ENCODE peak calls at places on chromosomes 4 and X, in five cellular contexts. C, W, S, J and V are unnamed samples.

GRCh38 chrX:106177106-106177981 is 9.2 kb downstream of the PWWP3B start:
- DNase-seq in C (peak), W (peak), S (no peak), J (no peak), V (peak)

GRCh38 chr4:109319156-109319555 is 16.7 kb upstream of the COL25A1 start:
- DNase-seq in C (no peak), W (no peak), S (no peak), J (no peak), V (no peak)

GRCh38 chr4:139416073-139416673 is 37.7 kb upstream of the RAB33B start:
- DNase-seq in C (no peak), W (peak), S (peak), J (no peak), V (peak)

GRCh38 chrX:38109042-38109904 is 102.9 kb downstream of the SYTL5 start:
- DNase-seq in C (no peak), W (no peak), S (no peak), J (no peak), V (no peak)

GRCh38 chrX:9501362-9501761 is 36.5 kb downstream of the TBL1X start:
- DNase-seq in C (no peak), W (peak), S (no peak), J (no peak), V (no peak)

GRCh38 chr4:73593631-73594241 is 26.5 kb downstream of the RASSF6 start:
- DNase-seq in C (no peak), W (no peak), S (peak), J (no peak), V (peak)

GRCh38 chr4:15947684-15948083 is 9.1 kb upstream of the FGFBP1 start:
- DNase-seq in C (no peak), W (no peak), S (peak), J (no peak), V (no peak)

GRCh38 chr4:173707658-173708415 is 177.8 kb upstream of the HAND2 start:
- DNase-seq in C (no peak), W (no peak), S (no peak), J (no peak), V (no peak)

GRCh38 chr4:26896636-26897035 is 36.0 kb downstream of the STIM2 start:
- DNase-seq in C (no peak), W (no peak), S (peak), J (no peak), V (no peak)

GRCh38 chr4:101367201-101367600 is 19.9 kb upstream of the PPP3CA start:
- DNase-seq in C (no peak), W (no peak), S (peak), J (no peak), V (no peak)

GRCh38 chrX:70455366-70456202 is 10.9 kb downstream of the DLG3 start:
- DNase-seq in C (no peak), W (peak), S (no peak), J (no peak), V (no peak)

GRCh38 chrX:151384807-151385206 is 12.2 kb upstream of the VMA21 start:
- DNase-seq in C (no peak), W (no peak), S (no peak), J (no peak), V (no peak)

GRCh38 chr4:33658971-33659370 is 2585.3 kb downstream of the ARAP2 start:
- DNase-seq in C (no peak), W (no peak), S (no peak), J (no peak), V (no peak)

DNA sequence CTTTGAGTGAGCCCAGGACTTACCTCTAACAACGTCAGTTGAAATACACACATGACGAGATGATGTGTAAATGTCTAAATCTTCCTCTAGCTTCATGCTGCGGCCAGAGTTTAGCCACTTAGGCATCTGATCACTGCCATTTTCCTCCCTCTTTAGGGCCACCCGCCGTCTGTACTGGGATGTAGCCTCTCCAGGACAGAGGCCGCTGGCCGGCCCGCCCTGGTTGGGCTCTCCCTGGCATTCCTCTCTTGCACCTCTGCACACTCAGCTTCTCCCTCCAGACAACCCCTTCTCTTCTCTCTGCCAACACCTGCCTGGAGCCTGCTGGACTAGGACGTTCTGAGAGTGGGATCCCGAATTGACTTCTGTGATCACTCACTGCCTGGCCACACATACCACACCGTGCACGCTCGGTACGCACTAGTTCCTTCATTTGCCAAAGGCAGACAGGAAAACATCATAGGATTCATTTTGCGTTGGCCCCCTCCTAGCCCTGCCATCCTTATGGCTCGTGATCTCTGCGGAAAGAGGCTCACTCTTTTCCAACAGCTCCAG is 33.6 kb downstream of the RNF212 start:
- DNase-seq in C (no peak), W (no peak), S (no peak), J (no peak), V (no peak)
- TF ChIP-seq CTCF in C (no peak), W (no peak), S (no peak), J (no peak), V (no peak)

GRCh38 chrX:77447339-77448149 is at the start of gene FGF16:
- DNase-seq in C (peak), W (peak), S (no peak), J (no peak), V (no peak)

GRCh38 chrX:77446840-77447239 is 349 bp upstream of the FGF16 start:
- DNase-seq in C (no peak), W (peak), S (no peak), J (no peak), V (no peak)

GRCh38 chrX:77448170-77448569 is 981 bp downstream of the FGF16 start:
- DNase-seq in C (no peak), W (no peak), S (no peak), J (no peak), V (no peak)

GRCh38 chrX:77444075-77444474 is 3.1 kb upstream of the FGF16 start:
- DNase-seq in C (no peak), W (no peak), S (no peak), J (no peak), V (no peak)

GRCh38 chrX:77446029-77446585 is 1.1 kb upstream of the FGF16 start:
- DNase-seq in C (no peak), W (peak), S (no peak), J (no peak), V (no peak)
- TF ChIP-seq CTCF in C (no peak), W (peak), S (no peak), J (no peak), V (peak)

GRCh38 chr4:4595252-4595651 is 53.4 kb upstream of the STX18 start:
- DNase-seq in C (no peak), W (no peak), S (no peak), J (no peak), V (no peak)
- TF ChIP-seq CTCF in C (peak), W (no peak), S (no peak), J (no peak), V (peak)

GRCh38 chrX:150363561-150364346 is 637 bp downstream of the MAMLD1 start:
- DNase-seq in C (peak), W (peak), S (peak), J (no peak), V (peak)

GRCh38 chrX:150361777-150362351 is 1.3 kb upstream of the MAMLD1 start:
- DNase-seq in C (peak), W (peak), S (peak), J (no peak), V (no peak)

GRCh38 chrX:150362599-150363481 is at the start of gene MAMLD1:
- DNase-seq in C (peak), W (peak), S (peak), J (peak), V (peak)

GRCh38 chrX:150360331-150360730 is 2.8 kb upstream of the MAMLD1 start:
- DNase-seq in C (no peak), W (no peak), S (no peak), J (no peak), V (no peak)

GRCh38 chrX:150361070-150361776 is 1.9 kb upstream of the MAMLD1 start:
- DNase-seq in C (peak), W (peak), S (peak), J (no peak), V (no peak)
- TF ChIP-seq CTCF in C (no peak), W (no peak), S (no peak), J (no peak), V (no peak)

GRCh38 chr4:7524064-7524682 is 89.4 kb upstream of the PSAPL1 start:
- DNase-seq in C (no peak), W (no peak), S (no peak), J (no peak), V (no peak)
- TF ChIP-seq CTCF in C (no peak), W (no peak), S (no peak), J (no peak), V (no peak)

GRCh38 chr4:7845493-7846124 is 94.1 kb downstream of the AFAP1 start:
- DNase-seq in C (no peak), W (no peak), S (no peak), J (no peak), V (no peak)
- TF ChIP-seq CTCF in C (no peak), W (no peak), S (no peak), J (peak), V (no peak)

GRCh38 chrX:109389917-109390316 is 92.0 kb downstream of the GUCY2F start:
- DNase-seq in C (no peak), W (no peak), S (no peak), J (no peak), V (no peak)

GRCh38 chrX:109390556-109390955 is 91.3 kb downstream of the GUCY2F start:
- DNase-seq in C (no peak), W (no peak), S (no peak), J (no peak), V (no peak)

GRCh38 chrX:109392895-109393294 is 89.0 kb downstream of the GUCY2F start:
- DNase-seq in C (no peak), W (no peak), S (no peak), J (no peak), V (no peak)

GRCh38 chrX:109399831-109400230 is 82.1 kb downstream of the GUCY2F start:
- DNase-seq in C (no peak), W (no peak), S (no peak), J (no peak), V (no peak)

GRCh38 chrX:109393859-109394258 is 88.0 kb downstream of the GUCY2F start:
- DNase-seq in C (no peak), W (peak), S (peak), J (no peak), V (no peak)
- TF ChIP-seq CTCF in C (no peak), W (peak), S (no peak), J (no peak), V (no peak)

GRCh38 chr4:176150704-176151103 is 44.7 kb downstream of the SPATA4 start:
- DNase-seq in C (no peak), W (no peak), S (no peak), J (no peak), V (no peak)

GRCh38 chr4:176149680-176150079 is 45.7 kb downstream of the SPATA4 start:
- DNase-seq in C (no peak), W (no peak), S (no peak), J (no peak), V (no peak)

GRCh38 chr4:176153124-176153523 is 42.3 kb downstream of the SPATA4 start:
- DNase-seq in C (no peak), W (no peak), S (no peak), J (no peak), V (no peak)

DNA sequence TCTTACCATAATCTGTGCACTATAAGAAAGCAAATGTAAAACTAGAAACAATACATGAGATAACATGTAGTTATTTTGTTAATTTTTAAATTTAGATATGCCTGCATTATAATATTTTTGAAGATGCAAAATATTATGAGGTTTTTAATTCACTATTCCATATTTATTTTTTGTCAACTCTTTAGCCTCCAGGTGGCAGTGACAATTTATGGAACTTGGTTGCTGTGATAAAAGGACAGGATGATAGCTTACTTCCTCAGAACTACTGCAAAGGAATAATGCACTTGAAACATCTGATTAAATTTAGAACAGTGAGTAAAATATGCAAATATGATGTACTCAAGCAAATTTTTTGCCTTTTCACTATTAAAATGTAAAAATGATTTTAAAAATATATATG is 45.1 kb downstream of the SPATA4 start:
- DNase-seq in C (no peak), W (no peak), S (peak), J (no peak), V (no peak)
- TF ChIP-seq CTCF in C (no peak), W (no peak), S (peak), J (peak), V (peak)